ENCODE peak calls at places on chromosomes 5 and 9, in eight cellular contexts. One of them, this sample, is unnamed.
A peak's percentile ranks its signal among the peaks of the same experiment; 100 is the strongest.

GRCh38 chr5:35369965-35370790 is 139.9 kb upstream of the PRLR start:
- DNase-seq in COLO829: peak; percentile 8
- DNase-seq in activated T-cell treated with anti-CD3 and anti-CD28 coated beads, Interleukin-2, amount 50 U/mL, for 1 hour: no peak
- DNase-seq in stromal cell of bone marrow: no peak
- DNase-seq in B cell: no peak
- DNase-seq in hypothalamus: no peak
- DNase-seq in CD8-positive, alpha-beta T cell: no peak
- DNase-seq in AG08395: no peak
- DNase-seq in this sample: no peak

GRCh38 chr9:126781717-126782388 is 23.0 kb upstream of the ZBTB43 start:
- DNase-seq in COLO829: peak; percentile 74
- DNase-seq in activated T-cell treated with anti-CD3 and anti-CD28 coated beads, Interleukin-2, amount 50 U/mL, for 1 hour: peak; percentile 86
- DNase-seq in stromal cell of bone marrow: peak; percentile 19
- DNase-seq in B cell: peak; percentile 79
- DNase-seq in hypothalamus: peak; percentile 56
- DNase-seq in CD8-positive, alpha-beta T cell: peak; percentile 90
- DNase-seq in AG08395: peak; percentile 82
- DNase-seq in this sample: peak; percentile 81

GRCh38 chr9:135306699-135307098 is 172.9 kb upstream of the PPP1R26 start:
- DNase-seq in COLO829: no peak
- DNase-seq in activated T-cell treated with anti-CD3 and anti-CD28 coated beads, Interleukin-2, amount 50 U/mL, for 1 hour: no peak
- DNase-seq in stromal cell of bone marrow: no peak
- DNase-seq in B cell: no peak
- DNase-seq in hypothalamus: no peak
- DNase-seq in CD8-positive, alpha-beta T cell: peak; percentile 31
- DNase-seq in AG08395: no peak
- DNase-seq in this sample: no peak

GRCh38 chr5:8399471-8399870 is 530.5 kb downstream of the MTRR start:
- DNase-seq in COLO829: no peak
- DNase-seq in activated T-cell treated with anti-CD3 and anti-CD28 coated beads, Interleukin-2, amount 50 U/mL, for 1 hour: no peak
- DNase-seq in stromal cell of bone marrow: no peak
- DNase-seq in B cell: no peak
- DNase-seq in hypothalamus: no peak
- DNase-seq in CD8-positive, alpha-beta T cell: no peak
- DNase-seq in AG08395: no peak
- DNase-seq in this sample: no peak

GRCh38 chr5:96664669-96665068 is 2.5 kb downstream of the CAST start:
- DNase-seq in COLO829: no peak
- DNase-seq in activated T-cell treated with anti-CD3 and anti-CD28 coated beads, Interleukin-2, amount 50 U/mL, for 1 hour: no peak
- DNase-seq in stromal cell of bone marrow: no peak
- DNase-seq in B cell: no peak
- DNase-seq in hypothalamus: no peak
- DNase-seq in CD8-positive, alpha-beta T cell: no peak
- DNase-seq in AG08395: no peak
- DNase-seq in this sample: no peak

GRCh38 chr5:149485655-149486615 is 65.3 kb downstream of the CSNK1A1 start:
- DNase-seq in COLO829: peak; percentile 37
- DNase-seq in activated T-cell treated with anti-CD3 and anti-CD28 coated beads, Interleukin-2, amount 50 U/mL, for 1 hour: no peak
- DNase-seq in stromal cell of bone marrow: peak; percentile 99
- DNase-seq in B cell: no peak
- DNase-seq in hypothalamus: no peak
- DNase-seq in CD8-positive, alpha-beta T cell: no peak
- DNase-seq in AG08395: peak; percentile 85
- DNase-seq in this sample: peak; percentile 69

GRCh38 chr9:93668261-93668871 is 92.0 kb downstream of the PHF2 start:
- DNase-seq in COLO829: no peak
- DNase-seq in activated T-cell treated with anti-CD3 and anti-CD28 coated beads, Interleukin-2, amount 50 U/mL, for 1 hour: no peak
- DNase-seq in stromal cell of bone marrow: no peak
- DNase-seq in B cell: peak; percentile 14
- DNase-seq in hypothalamus: no peak
- DNase-seq in CD8-positive, alpha-beta T cell: peak; percentile 34
- DNase-seq in AG08395: no peak
- DNase-seq in this sample: peak; percentile 3

GRCh38 chr9:127323393-127323792 is 58.8 kb downstream of the GARNL3 start:
- DNase-seq in COLO829: no peak
- DNase-seq in activated T-cell treated with anti-CD3 and anti-CD28 coated beads, Interleukin-2, amount 50 U/mL, for 1 hour: no peak
- DNase-seq in stromal cell of bone marrow: no peak
- DNase-seq in B cell: no peak
- DNase-seq in hypothalamus: no peak
- DNase-seq in CD8-positive, alpha-beta T cell: no peak
- DNase-seq in AG08395: no peak
- DNase-seq in this sample: no peak

GRCh38 chr9:129236441-129237145 is 58.5 kb upstream of the IER5L start:
- DNase-seq in COLO829: no peak
- DNase-seq in activated T-cell treated with anti-CD3 and anti-CD28 coated beads, Interleukin-2, amount 50 U/mL, for 1 hour: peak; percentile 42
- DNase-seq in stromal cell of bone marrow: no peak
- DNase-seq in B cell: no peak
- DNase-seq in hypothalamus: no peak
- DNase-seq in CD8-positive, alpha-beta T cell: no peak
- DNase-seq in AG08395: no peak
- DNase-seq in this sample: peak; percentile 30

GRCh38 chr9:16672501-16672900 is 198.0 kb downstream of the BNC2 start:
- DNase-seq in COLO829: no peak
- DNase-seq in activated T-cell treated with anti-CD3 and anti-CD28 coated beads, Interleukin-2, amount 50 U/mL, for 1 hour: no peak
- DNase-seq in stromal cell of bone marrow: no peak
- DNase-seq in B cell: no peak
- DNase-seq in hypothalamus: no peak
- DNase-seq in CD8-positive, alpha-beta T cell: no peak
- DNase-seq in AG08395: no peak
- DNase-seq in this sample: no peak

GRCh38 chr5:155313518-155313917 is 300.0 kb downstream of the KIF4B start:
- DNase-seq in COLO829: no peak
- DNase-seq in activated T-cell treated with anti-CD3 and anti-CD28 coated beads, Interleukin-2, amount 50 U/mL, for 1 hour: no peak
- DNase-seq in stromal cell of bone marrow: no peak
- DNase-seq in B cell: no peak
- DNase-seq in hypothalamus: no peak
- DNase-seq in CD8-positive, alpha-beta T cell: no peak
- DNase-seq in AG08395: no peak
- DNase-seq in this sample: no peak

GRCh38 chr9:100911273-100911672 is 117.3 kb upstream of the PLPPR1 start:
- DNase-seq in COLO829: no peak
- DNase-seq in activated T-cell treated with anti-CD3 and anti-CD28 coated beads, Interleukin-2, amount 50 U/mL, for 1 hour: no peak
- DNase-seq in stromal cell of bone marrow: no peak
- DNase-seq in B cell: no peak
- DNase-seq in hypothalamus: no peak
- DNase-seq in CD8-positive, alpha-beta T cell: no peak
- DNase-seq in AG08395: no peak
- DNase-seq in this sample: no peak

GRCh38 chr5:131252824-131253171 is 11.1 kb upstream of the CDC42SE2 start:
- DNase-seq in COLO829: no peak
- DNase-seq in activated T-cell treated with anti-CD3 and anti-CD28 coated beads, Interleukin-2, amount 50 U/mL, for 1 hour: peak; percentile 74
- DNase-seq in stromal cell of bone marrow: no peak
- DNase-seq in B cell: peak; percentile 89
- DNase-seq in hypothalamus: no peak
- DNase-seq in CD8-positive, alpha-beta T cell: peak; percentile 85
- DNase-seq in AG08395: no peak
- DNase-seq in this sample: peak; percentile 95

GRCh38 chr5:76341935-76342334 is 61.1 kb upstream of the IQGAP2 start:
- DNase-seq in COLO829: no peak
- DNase-seq in activated T-cell treated with anti-CD3 and anti-CD28 coated beads, Interleukin-2, amount 50 U/mL, for 1 hour: no peak
- DNase-seq in stromal cell of bone marrow: no peak
- DNase-seq in B cell: no peak
- DNase-seq in hypothalamus: no peak
- DNase-seq in CD8-positive, alpha-beta T cell: no peak
- DNase-seq in AG08395: no peak
- DNase-seq in this sample: no peak

GRCh38 chr9:37972346-37972745 is 68.4 kb upstream of the SLC25A51 start:
- DNase-seq in COLO829: no peak
- DNase-seq in activated T-cell treated with anti-CD3 and anti-CD28 coated beads, Interleukin-2, amount 50 U/mL, for 1 hour: no peak
- DNase-seq in stromal cell of bone marrow: no peak
- DNase-seq in B cell: no peak
- DNase-seq in hypothalamus: no peak
- DNase-seq in CD8-positive, alpha-beta T cell: no peak
- DNase-seq in AG08395: no peak
- DNase-seq in this sample: no peak

GRCh38 chr5:89276566-89277305 is 393.8 kb upstream of the MEF2C start:
- DNase-seq in COLO829: no peak
- DNase-seq in activated T-cell treated with anti-CD3 and anti-CD28 coated beads, Interleukin-2, amount 50 U/mL, for 1 hour: no peak
- DNase-seq in stromal cell of bone marrow: no peak
- DNase-seq in B cell: no peak
- DNase-seq in hypothalamus: no peak
- DNase-seq in CD8-positive, alpha-beta T cell: no peak
- DNase-seq in AG08395: no peak
- DNase-seq in this sample: no peak

GRCh38 chr9:97046228-97046627 is 7.3 kb upstream of the CTSV start:
- DNase-seq in COLO829: no peak
- DNase-seq in activated T-cell treated with anti-CD3 and anti-CD28 coated beads, Interleukin-2, amount 50 U/mL, for 1 hour: no peak
- DNase-seq in stromal cell of bone marrow: no peak
- DNase-seq in B cell: no peak
- DNase-seq in hypothalamus: no peak
- DNase-seq in CD8-positive, alpha-beta T cell: no peak
- DNase-seq in AG08395: no peak
- DNase-seq in this sample: peak; percentile 67

GRCh38 chr5:116271432-116271831 is 186.6 kb downstream of the COMMD10 start:
- DNase-seq in COLO829: no peak
- DNase-seq in activated T-cell treated with anti-CD3 and anti-CD28 coated beads, Interleukin-2, amount 50 U/mL, for 1 hour: no peak
- DNase-seq in stromal cell of bone marrow: no peak
- DNase-seq in B cell: no peak
- DNase-seq in hypothalamus: no peak
- DNase-seq in CD8-positive, alpha-beta T cell: no peak
- DNase-seq in AG08395: no peak
- DNase-seq in this sample: no peak

GRCh38 chr9:136333486-136333885 is 6.1 kb downstream of the GPSM1 start:
- DNase-seq in COLO829: no peak
- DNase-seq in activated T-cell treated with anti-CD3 and anti-CD28 coated beads, Interleukin-2, amount 50 U/mL, for 1 hour: no peak
- DNase-seq in stromal cell of bone marrow: no peak
- DNase-seq in B cell: no peak
- DNase-seq in hypothalamus: no peak
- DNase-seq in CD8-positive, alpha-beta T cell: no peak
- DNase-seq in AG08395: no peak
- DNase-seq in this sample: no peak

GRCh38 chr5:131589510-131590348 is 45.3 kb downstream of the RAPGEF6 start:
- DNase-seq in COLO829: peak; percentile 31
- DNase-seq in activated T-cell treated with anti-CD3 and anti-CD28 coated beads, Interleukin-2, amount 50 U/mL, for 1 hour: peak; percentile 58
- DNase-seq in stromal cell of bone marrow: peak; percentile 22
- DNase-seq in B cell: peak; percentile 52
- DNase-seq in hypothalamus: peak; percentile 4
- DNase-seq in CD8-positive, alpha-beta T cell: peak; percentile 62
- DNase-seq in AG08395: peak; percentile 65
- DNase-seq in this sample: no peak

GRCh38 chr9:27339661-27340295 is 42.8 kb upstream of the EQTN start:
- DNase-seq in COLO829: no peak
- DNase-seq in activated T-cell treated with anti-CD3 and anti-CD28 coated beads, Interleukin-2, amount 50 U/mL, for 1 hour: no peak
- DNase-seq in stromal cell of bone marrow: no peak
- DNase-seq in B cell: no peak
- DNase-seq in hypothalamus: no peak
- DNase-seq in CD8-positive, alpha-beta T cell: no peak
- DNase-seq in AG08395: peak; percentile 19
- DNase-seq in this sample: no peak